ENCODE peak calls at places on chromosome 19, in nine cellular contexts. One of them, this sample, is unnamed.

GRCh38 chr19:8445488-8446001 is 770 bp downstream of the HNRNPM start:
- DNase-seq in transverse colon: peak
- DNase-seq in gastrocnemius medialis: peak
- DNase-seq in foreskin fibroblast: peak
- DNase-seq in endodermal cell: peak
- DNase-seq in ovary: peak
- DNase-seq in left ventricle myocardium inferior: peak
- DNase-seq in fibroblast of the aortic adventitia: no peak
- DNase-seq in epithelial cell of proximal tubule: no peak
- DNase-seq in this sample: peak

GRCh38 chr19:45475537-45476348 is 7.9 kb downstream of the FOSB start:
- DNase-seq in transverse colon: no peak
- DNase-seq in gastrocnemius medialis: no peak
- DNase-seq in foreskin fibroblast: no peak
- DNase-seq in endodermal cell: no peak
- DNase-seq in ovary: no peak
- DNase-seq in left ventricle myocardium inferior: no peak
- DNase-seq in fibroblast of the aortic adventitia: no peak
- DNase-seq in epithelial cell of proximal tubule: no peak
- DNase-seq in this sample: no peak

GRCh38 chr19:42216653-42217521 is 590 bp downstream of the DEDD2 start:
- DNase-seq in transverse colon: peak
- DNase-seq in gastrocnemius medialis: no peak
- DNase-seq in foreskin fibroblast: peak
- DNase-seq in endodermal cell: peak
- DNase-seq in ovary: peak
- DNase-seq in left ventricle myocardium inferior: peak
- DNase-seq in fibroblast of the aortic adventitia: peak
- DNase-seq in epithelial cell of proximal tubule: no peak
- DNase-seq in this sample: no peak

GRCh38 chr19:43779147-43779819 is 1.5 kb downstream of the KCNN4 start:
- DNase-seq in transverse colon: peak
- DNase-seq in gastrocnemius medialis: no peak
- DNase-seq in foreskin fibroblast: no peak
- DNase-seq in endodermal cell: no peak
- DNase-seq in ovary: no peak
- DNase-seq in left ventricle myocardium inferior: peak
- DNase-seq in fibroblast of the aortic adventitia: no peak
- DNase-seq in epithelial cell of proximal tubule: no peak
- DNase-seq in this sample: no peak

GRCh38 chr19:23957660-23958281 is 43.1 kb downstream of the ZNF726 start:
- DNase-seq in transverse colon: peak
- DNase-seq in gastrocnemius medialis: no peak
- DNase-seq in foreskin fibroblast: peak
- DNase-seq in endodermal cell: no peak
- DNase-seq in ovary: no peak
- DNase-seq in left ventricle myocardium inferior: no peak
- DNase-seq in fibroblast of the aortic adventitia: peak
- DNase-seq in epithelial cell of proximal tubule: peak
- DNase-seq in this sample: no peak

GRCh38 chr19:41940443-41941409 is 12.5 kb upstream of the ERFL start:
- DNase-seq in transverse colon: no peak
- DNase-seq in gastrocnemius medialis: no peak
- DNase-seq in foreskin fibroblast: no peak
- DNase-seq in endodermal cell: peak
- DNase-seq in ovary: no peak
- DNase-seq in left ventricle myocardium inferior: no peak
- DNase-seq in fibroblast of the aortic adventitia: no peak
- DNase-seq in epithelial cell of proximal tubule: no peak
- DNase-seq in this sample: no peak

GRCh38 chr19:50465986-50466771 is 10.1 kb upstream of the EMC10 start:
- DNase-seq in transverse colon: peak
- DNase-seq in gastrocnemius medialis: peak
- DNase-seq in foreskin fibroblast: peak
- DNase-seq in endodermal cell: peak
- DNase-seq in ovary: no peak
- DNase-seq in left ventricle myocardium inferior: no peak
- DNase-seq in fibroblast of the aortic adventitia: no peak
- DNase-seq in epithelial cell of proximal tubule: no peak
- DNase-seq in this sample: no peak

GRCh38 chr19:40464059-40465024 is 1.2 kb downstream of the BLVRB start:
- DNase-seq in transverse colon: peak
- DNase-seq in gastrocnemius medialis: peak
- DNase-seq in foreskin fibroblast: peak
- DNase-seq in endodermal cell: peak
- DNase-seq in ovary: peak
- DNase-seq in left ventricle myocardium inferior: peak
- DNase-seq in fibroblast of the aortic adventitia: peak
- DNase-seq in epithelial cell of proximal tubule: peak
- DNase-seq in this sample: peak

GRCh38 chr19:10299545-10300458 is 9.8 kb downstream of the ZGLP1 start:
- DNase-seq in transverse colon: no peak
- DNase-seq in gastrocnemius medialis: no peak
- DNase-seq in foreskin fibroblast: no peak
- DNase-seq in endodermal cell: no peak
- DNase-seq in ovary: no peak
- DNase-seq in left ventricle myocardium inferior: no peak
- DNase-seq in fibroblast of the aortic adventitia: no peak
- DNase-seq in epithelial cell of proximal tubule: no peak
- DNase-seq in this sample: no peak

GRCh38 chr19:34336781-34337271 is 28.2 kb upstream of the GPI start:
- DNase-seq in transverse colon: no peak
- DNase-seq in gastrocnemius medialis: no peak
- DNase-seq in foreskin fibroblast: peak
- DNase-seq in endodermal cell: no peak
- DNase-seq in ovary: no peak
- DNase-seq in left ventricle myocardium inferior: no peak
- DNase-seq in fibroblast of the aortic adventitia: peak
- DNase-seq in epithelial cell of proximal tubule: no peak
- DNase-seq in this sample: peak

GRCh38 chr19:50513746-50514345 is at the start of gene ASPDH:
- DNase-seq in transverse colon: no peak
- DNase-seq in gastrocnemius medialis: no peak
- DNase-seq in foreskin fibroblast: no peak
- DNase-seq in endodermal cell: peak
- DNase-seq in ovary: no peak
- DNase-seq in left ventricle myocardium inferior: no peak
- DNase-seq in fibroblast of the aortic adventitia: no peak
- DNase-seq in epithelial cell of proximal tubule: no peak
- DNase-seq in this sample: no peak

GRCh38 chr19:57664269-57665127 is 4.2 kb upstream of the ZSCAN4 start:
- DNase-seq in transverse colon: peak
- DNase-seq in gastrocnemius medialis: peak
- DNase-seq in foreskin fibroblast: peak
- DNase-seq in endodermal cell: peak
- DNase-seq in ovary: peak
- DNase-seq in left ventricle myocardium inferior: peak
- DNase-seq in fibroblast of the aortic adventitia: peak
- DNase-seq in epithelial cell of proximal tubule: no peak
- DNase-seq in this sample: peak

GRCh38 chr19:2475018-2475701 is 767 bp upstream of the GADD45B start:
- DNase-seq in transverse colon: peak
- DNase-seq in gastrocnemius medialis: peak
- DNase-seq in foreskin fibroblast: peak
- DNase-seq in endodermal cell: peak
- DNase-seq in ovary: peak
- DNase-seq in left ventricle myocardium inferior: peak
- DNase-seq in fibroblast of the aortic adventitia: peak
- DNase-seq in epithelial cell of proximal tubule: no peak
- DNase-seq in this sample: peak

GRCh38 chr19:15636026-15636425 is 4.7 kb upstream of the CYP4F3 start:
- DNase-seq in transverse colon: no peak
- DNase-seq in gastrocnemius medialis: no peak
- DNase-seq in foreskin fibroblast: no peak
- DNase-seq in endodermal cell: no peak
- DNase-seq in ovary: no peak
- DNase-seq in left ventricle myocardium inferior: no peak
- DNase-seq in fibroblast of the aortic adventitia: no peak
- DNase-seq in epithelial cell of proximal tubule: no peak
- DNase-seq in this sample: no peak

GRCh38 chr19:3897936-3898335 is 17.5 kb downstream of the ATCAY start:
- DNase-seq in transverse colon: no peak
- DNase-seq in gastrocnemius medialis: no peak
- DNase-seq in foreskin fibroblast: no peak
- DNase-seq in endodermal cell: no peak
- DNase-seq in ovary: no peak
- DNase-seq in left ventricle myocardium inferior: no peak
- DNase-seq in fibroblast of the aortic adventitia: no peak
- DNase-seq in epithelial cell of proximal tubule: no peak
- DNase-seq in this sample: no peak

GRCh38 chr19:28309072-28309471 is 903.9 kb downstream of the UQCRFS1 start:
- DNase-seq in transverse colon: no peak
- DNase-seq in gastrocnemius medialis: no peak
- DNase-seq in foreskin fibroblast: no peak
- DNase-seq in endodermal cell: no peak
- DNase-seq in ovary: no peak
- DNase-seq in left ventricle myocardium inferior: no peak
- DNase-seq in fibroblast of the aortic adventitia: no peak
- DNase-seq in epithelial cell of proximal tubule: no peak
- DNase-seq in this sample: no peak

GRCh38 chr19:17841810-17842662 is 5.7 kb downstream of the JAK3 start:
- DNase-seq in transverse colon: peak
- DNase-seq in gastrocnemius medialis: peak
- DNase-seq in foreskin fibroblast: peak
- DNase-seq in endodermal cell: peak
- DNase-seq in ovary: peak
- DNase-seq in left ventricle myocardium inferior: peak
- DNase-seq in fibroblast of the aortic adventitia: peak
- DNase-seq in epithelial cell of proximal tubule: peak
- DNase-seq in this sample: peak

GRCh38 chr19:3454656-3455392 is 25.5 kb downstream of the SMIM24 start:
- DNase-seq in transverse colon: no peak
- DNase-seq in gastrocnemius medialis: no peak
- DNase-seq in foreskin fibroblast: no peak
- DNase-seq in endodermal cell: no peak
- DNase-seq in ovary: no peak
- DNase-seq in left ventricle myocardium inferior: no peak
- DNase-seq in fibroblast of the aortic adventitia: no peak
- DNase-seq in epithelial cell of proximal tubule: no peak
- DNase-seq in this sample: no peak

GRCh38 chr19:4639531-4640246 is 373 bp downstream of the TNFAIP8L1 start:
- DNase-seq in transverse colon: peak
- DNase-seq in gastrocnemius medialis: no peak
- DNase-seq in foreskin fibroblast: peak
- DNase-seq in endodermal cell: no peak
- DNase-seq in ovary: peak
- DNase-seq in left ventricle myocardium inferior: no peak
- DNase-seq in fibroblast of the aortic adventitia: no peak
- DNase-seq in epithelial cell of proximal tubule: no peak
- DNase-seq in this sample: peak

GRCh38 chr19:17687857-17688784 is at the start of gene UNC13A:
- DNase-seq in transverse colon: peak
- DNase-seq in gastrocnemius medialis: no peak
- DNase-seq in foreskin fibroblast: peak
- DNase-seq in endodermal cell: peak
- DNase-seq in ovary: peak
- DNase-seq in left ventricle myocardium inferior: peak
- DNase-seq in fibroblast of the aortic adventitia: peak
- DNase-seq in epithelial cell of proximal tubule: no peak
- DNase-seq in this sample: peak

GRCh38 chr19:588093-588742 is 1.5 kb upstream of the HCN2 start:
- DNase-seq in transverse colon: peak
- DNase-seq in gastrocnemius medialis: no peak
- DNase-seq in foreskin fibroblast: peak
- DNase-seq in endodermal cell: peak
- DNase-seq in ovary: no peak
- DNase-seq in left ventricle myocardium inferior: peak
- DNase-seq in fibroblast of the aortic adventitia: peak
- DNase-seq in epithelial cell of proximal tubule: no peak
- DNase-seq in this sample: peak

GRCh38 chr19:30341646-30342201 is 30.5 kb upstream of the ZNF536 start:
- DNase-seq in transverse colon: no peak
- DNase-seq in gastrocnemius medialis: no peak
- DNase-seq in foreskin fibroblast: peak
- DNase-seq in endodermal cell: no peak
- DNase-seq in ovary: no peak
- DNase-seq in left ventricle myocardium inferior: no peak
- DNase-seq in fibroblast of the aortic adventitia: no peak
- DNase-seq in epithelial cell of proximal tubule: no peak
- DNase-seq in this sample: no peak
- H3K4me3 ChIP-seq in transverse colon: no peak
- H3K4me3 ChIP-seq in gastrocnemius medialis: no peak
- H3K4me3 ChIP-seq in foreskin fibroblast: no peak
- H3K4me3 ChIP-seq in endodermal cell: no peak
- H3K4me3 ChIP-seq in ovary: no peak
- H3K4me3 ChIP-seq in left ventricle myocardium inferior: no peak
- H3K4me3 ChIP-seq in fibroblast of the aortic adventitia: no peak
- H3K4me3 ChIP-seq in epithelial cell of proximal tubule: no peak
- H3K4me3 ChIP-seq in this sample: no peak

DNA sequence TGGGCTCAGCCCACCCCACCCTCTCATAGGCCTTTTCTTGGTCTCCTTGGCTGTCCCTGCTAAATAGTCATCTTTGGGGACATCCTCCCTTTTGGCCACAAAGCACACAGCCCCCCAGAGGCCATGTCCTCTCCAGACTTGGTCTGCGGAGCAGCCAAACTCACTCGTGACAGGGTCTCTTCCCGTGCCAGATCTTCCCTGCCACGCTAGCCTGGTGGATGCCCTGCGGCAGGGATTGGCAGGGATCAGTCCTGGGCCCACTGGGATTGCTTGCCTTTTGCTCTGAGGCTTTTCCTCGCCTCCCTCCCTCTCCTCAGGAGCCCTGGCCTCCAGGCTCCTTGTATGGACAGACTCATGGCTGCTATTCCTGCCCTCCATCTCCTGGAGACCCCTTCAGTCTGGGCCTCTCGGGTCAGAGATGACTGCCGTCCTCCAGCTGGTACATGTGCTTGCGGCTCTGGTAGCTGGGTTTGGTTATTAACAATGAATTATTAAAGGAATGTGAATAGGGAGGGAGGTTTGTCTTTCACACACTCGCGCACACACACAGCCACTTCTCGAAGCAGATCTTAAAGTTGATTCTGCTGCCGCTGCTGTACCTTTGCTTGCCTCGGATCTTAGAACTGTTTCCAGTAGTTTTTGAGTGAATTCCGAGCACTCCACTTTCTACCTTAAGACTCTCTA is 45.1 kb downstream of the NFIX start:
- DNase-seq in transverse colon: no peak
- DNase-seq in gastrocnemius medialis: no peak
- DNase-seq in foreskin fibroblast: peak
- DNase-seq in endodermal cell: no peak
- DNase-seq in ovary: no peak
- DNase-seq in left ventricle myocardium inferior: no peak
- DNase-seq in fibroblast of the aortic adventitia: peak
- DNase-seq in epithelial cell of proximal tubule: no peak
- DNase-seq in this sample: no peak
- H3K4me3 ChIP-seq in transverse colon: no peak
- H3K4me3 ChIP-seq in gastrocnemius medialis: no peak
- H3K4me3 ChIP-seq in foreskin fibroblast: no peak
- H3K4me3 ChIP-seq in endodermal cell: no peak
- H3K4me3 ChIP-seq in ovary: no peak
- H3K4me3 ChIP-seq in left ventricle myocardium inferior: no peak
- H3K4me3 ChIP-seq in fibroblast of the aortic adventitia: no peak
- H3K4me3 ChIP-seq in epithelial cell of proximal tubule: no peak
- H3K4me3 ChIP-seq in this sample: no peak

GRCh38 chr19:11927227-11927626 is 2.3 kb downstream of the ZNF700 start:
- DNase-seq in transverse colon: no peak
- DNase-seq in gastrocnemius medialis: no peak
- DNase-seq in foreskin fibroblast: no peak
- DNase-seq in endodermal cell: no peak
- DNase-seq in ovary: no peak
- DNase-seq in left ventricle myocardium inferior: no peak
- DNase-seq in fibroblast of the aortic adventitia: no peak
- DNase-seq in epithelial cell of proximal tubule: no peak
- DNase-seq in this sample: no peak
- H3K4me3 ChIP-seq in transverse colon: no peak
- H3K4me3 ChIP-seq in gastrocnemius medialis: no peak
- H3K4me3 ChIP-seq in foreskin fibroblast: no peak
- H3K4me3 ChIP-seq in endodermal cell: no peak
- H3K4me3 ChIP-seq in ovary: no peak
- H3K4me3 ChIP-seq in left ventricle myocardium inferior: no peak
- H3K4me3 ChIP-seq in fibroblast of the aortic adventitia: no peak
- H3K4me3 ChIP-seq in epithelial cell of proximal tubule: no peak
- H3K4me3 ChIP-seq in this sample: no peak

GRCh38 chr19:12665281-12665573 is 1.3 kb downstream of the MAN2B1 start:
- DNase-seq in transverse colon: peak
- DNase-seq in gastrocnemius medialis: peak
- DNase-seq in foreskin fibroblast: no peak
- DNase-seq in endodermal cell: no peak
- DNase-seq in ovary: no peak
- DNase-seq in left ventricle myocardium inferior: peak
- DNase-seq in fibroblast of the aortic adventitia: no peak
- DNase-seq in epithelial cell of proximal tubule: no peak
- DNase-seq in this sample: no peak
- H3K4me3 ChIP-seq in transverse colon: peak
- H3K4me3 ChIP-seq in gastrocnemius medialis: no peak
- H3K4me3 ChIP-seq in foreskin fibroblast: peak
- H3K4me3 ChIP-seq in endodermal cell: no peak
- H3K4me3 ChIP-seq in ovary: no peak
- H3K4me3 ChIP-seq in left ventricle myocardium inferior: peak
- H3K4me3 ChIP-seq in fibroblast of the aortic adventitia: no peak
- H3K4me3 ChIP-seq in epithelial cell of proximal tubule: no peak
- H3K4me3 ChIP-seq in this sample: no peak